ENCODE peak calls at places on chromosomes 6 and 20, in nine cellular contexts. O, W, T, F, M, X, H, J and U are unnamed samples.

GRCh38 chr20:20632644-20633043 is 79.8 kb downstream of the RALGAPA2 start:
- DNase-seq in O (no peak), W (no peak), T (no peak), F (no peak), M (no peak), X (no peak), H (no peak), J (no peak), U (no peak)

GRCh38 chr6:53483423-53484353 is 61.2 kb downstream of the GCLC start:
- DNase-seq in O (peak), W (no peak), T (no peak), F (peak), M (no peak), X (no peak), H (no peak), J (no peak), U (no peak)

GRCh38 chr6:15065603-15066002 is 180.3 kb upstream of the JARID2 start:
- DNase-seq in O (no peak), W (no peak), T (no peak), F (no peak), M (no peak), X (no peak), H (no peak), J (peak), U (no peak)

GRCh38 chr6:18263561-18264337 is 581 bp downstream of the DEK start:
- DNase-seq in O (peak), W (no peak), T (no peak), F (peak), M (no peak), X (peak), H (peak), J (no peak), U (peak)

GRCh38 chr6:25359891-25360290 is 80.7 kb downstream of the CARMIL1 start:
- DNase-seq in O (no peak), W (no peak), T (no peak), F (no peak), M (no peak), X (no peak), H (peak), J (no peak), U (no peak)

GRCh38 chr6:46730918-46731461 is 4.2 kb downstream of the PLA2G7 start:
- DNase-seq in O (no peak), W (no peak), T (no peak), F (no peak), M (no peak), X (no peak), H (no peak), J (no peak), U (no peak)

GRCh38 chr6:118659513-118660217 is 8.3 kb upstream of the CEP85L start:
- DNase-seq in O (no peak), W (no peak), T (no peak), F (no peak), M (no peak), X (no peak), H (peak), J (no peak), U (no peak)

GRCh38 chr6:46221221-46221793 is 50.5 kb upstream of the ENPP5 start:
- DNase-seq in O (peak), W (peak), T (peak), F (no peak), M (no peak), X (no peak), H (no peak), J (no peak), U (peak)

GRCh38 chr20:62133864-62134263 is 9.3 kb downstream of the PSMA7 start:
- DNase-seq in O (no peak), W (no peak), T (no peak), F (no peak), M (no peak), X (no peak), H (no peak), J (no peak), U (no peak)

GRCh38 chr20:60203451-60203850 is 245.2 kb downstream of the CDH26 start:
- DNase-seq in O (no peak), W (no peak), T (no peak), F (no peak), M (no peak), X (no peak), H (no peak), J (no peak), U (no peak)

GRCh38 chr6:127111526-127111925 is 6.9 kb upstream of the RSPO3 start:
- DNase-seq in O (no peak), W (no peak), T (no peak), F (no peak), M (no peak), X (no peak), H (no peak), J (no peak), U (no peak)

GRCh38 chr6:43856005-43856765 is 86.2 kb downstream of the VEGFA start:
- DNase-seq in O (no peak), W (peak), T (no peak), F (peak), M (no peak), X (peak), H (peak), J (no peak), U (no peak)

GRCh38 chr6:169959129-169960002 is 207.9 kb downstream of the ERMARD start:
- DNase-seq in O (peak), W (no peak), T (peak), F (peak), M (peak), X (no peak), H (peak), J (no peak), U (no peak)

GRCh38 chr20:40938020-40938419 is 90.6 kb upstream of the TOP1 start:
- DNase-seq in O (peak), W (no peak), T (no peak), F (no peak), M (no peak), X (no peak), H (no peak), J (no peak), U (no peak)
- TF ChIP-seq CTCF in O (peak), W (peak), T (no peak), F (peak), M (no peak), X (no peak), H (no peak), J (no peak), U (peak)

DNA sequence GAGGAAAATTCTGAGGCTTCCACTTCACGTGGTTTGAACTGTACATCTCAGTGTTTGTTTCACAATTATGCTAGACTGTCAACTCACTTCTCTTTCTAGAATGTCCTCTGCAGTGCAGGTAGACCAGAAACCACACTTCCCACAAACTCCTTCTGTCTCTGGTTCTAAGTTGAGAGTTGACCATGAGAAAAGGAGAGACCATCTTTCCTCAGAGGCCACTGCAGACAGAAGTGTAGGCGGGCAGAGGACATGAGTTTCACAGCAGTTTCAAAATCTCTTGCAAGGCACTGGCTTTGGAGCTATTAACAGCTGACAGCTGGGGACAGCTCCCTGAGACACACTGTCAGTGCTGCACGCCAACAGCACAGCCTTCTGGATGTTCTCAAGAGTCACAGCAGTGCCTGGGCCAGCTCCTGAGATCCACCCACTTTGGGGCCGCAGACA is 55.4 kb upstream of the MOXD1 start:
- DNase-seq in O (no peak), W (no peak), T (peak), F (peak), M (no peak), X (peak), H (peak), J (no peak), U (peak)
- TF ChIP-seq CTCF in O (no peak), W (peak), T (peak), F (no peak), M (no peak), X (no peak), H (no peak), J (no peak), U (peak)

GRCh38 chr20:50535162-50535561 is 25.0 kb downstream of the PTPN1 start:
- DNase-seq in O (no peak), W (no peak), T (no peak), F (no peak), M (no peak), X (no peak), H (no peak), J (no peak), U (no peak)

GRCh38 chr20:50533061-50533460 is 22.9 kb downstream of the PTPN1 start:
- DNase-seq in O (no peak), W (no peak), T (no peak), F (no peak), M (no peak), X (no peak), H (no peak), J (no peak), U (no peak)

GRCh38 chr20:50536333-50536732 is 26.1 kb downstream of the PTPN1 start:
- DNase-seq in O (no peak), W (no peak), T (no peak), F (no peak), M (no peak), X (no peak), H (no peak), J (no peak), U (no peak)

GRCh38 chr20:50533464-50533863 is 23.3 kb downstream of the PTPN1 start:
- DNase-seq in O (no peak), W (no peak), T (no peak), F (no peak), M (no peak), X (no peak), H (no peak), J (no peak), U (no peak)

DNA sequence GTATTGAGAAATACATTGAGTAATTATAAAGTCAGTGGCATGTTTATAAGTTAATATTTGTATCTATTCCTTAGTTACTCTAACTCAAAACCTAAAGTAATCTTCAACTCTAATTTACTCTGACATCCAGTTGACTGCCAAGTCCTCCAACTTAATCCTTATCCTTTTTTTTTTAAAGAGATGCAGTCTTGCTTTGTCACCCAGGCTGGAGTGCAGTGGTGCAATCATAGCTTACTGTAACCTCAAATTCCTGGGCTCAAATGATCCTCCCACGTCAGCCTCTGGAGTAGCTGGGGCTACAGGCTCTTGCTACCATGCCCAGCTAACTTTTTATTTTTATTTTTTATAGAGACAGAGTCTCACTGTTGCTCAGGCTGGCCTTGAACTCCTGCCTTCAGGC is 24.4 kb downstream of the PTPN1 start:
- DNase-seq in O (no peak), W (peak), T (no peak), F (no peak), M (no peak), X (no peak), H (no peak), J (peak), U (no peak)
- TF ChIP-seq CTCF in O (no peak), W (no peak), T (no peak), F (no peak), M (no peak), X (no peak), H (no peak), J (no peak), U (no peak)

DNA sequence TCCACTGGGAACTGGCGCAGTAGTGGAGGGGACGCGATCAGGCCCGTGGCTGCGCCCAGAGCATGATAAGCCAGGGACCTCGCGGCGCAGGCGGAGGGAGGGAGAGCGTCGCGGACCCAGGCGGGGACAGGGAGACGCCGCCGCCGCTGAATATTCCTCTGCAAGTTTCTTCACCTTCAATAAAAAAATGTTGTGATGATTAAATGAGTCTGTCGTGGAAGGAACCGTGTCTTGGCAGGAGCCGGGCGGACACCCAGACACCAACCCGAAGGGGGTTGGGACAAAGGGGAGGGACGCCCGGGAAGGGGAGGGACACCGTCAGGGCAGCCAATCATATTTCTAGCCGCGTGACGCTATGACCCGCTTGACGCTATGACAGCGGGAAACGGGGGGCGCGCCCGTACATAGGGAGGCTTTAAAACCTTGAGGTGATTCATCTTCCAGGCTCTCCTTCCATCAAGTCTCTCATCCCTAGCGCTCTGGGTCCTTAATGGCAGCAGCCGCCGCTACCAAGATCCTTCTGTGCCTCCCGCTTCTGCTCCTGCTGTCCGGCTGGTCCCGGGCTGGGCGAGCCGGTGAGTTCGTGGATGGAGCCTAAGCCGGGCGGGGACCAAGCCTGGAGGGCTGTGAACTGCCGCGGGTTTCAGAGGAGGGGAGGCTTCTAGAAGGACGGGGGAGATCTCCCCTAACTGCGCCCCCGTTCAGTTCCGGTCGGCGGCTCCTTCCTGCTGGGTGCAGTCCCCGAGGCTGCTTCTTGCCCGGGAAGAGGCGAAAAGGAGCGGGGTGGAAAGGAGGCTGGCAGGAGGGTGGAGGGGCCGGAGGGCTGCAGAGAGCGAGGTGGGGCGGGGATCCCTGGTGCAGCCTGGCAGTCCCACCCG is at the start of gene ULBP2:
- DNase-seq in O (peak), W (peak), T (peak), F (peak), M (no peak), X (peak), H (peak), J (peak), U (peak)
- TF ChIP-seq CTCF in O (no peak), W (no peak), T (no peak), F (no peak), M (no peak), X (no peak), H (no peak), J (no peak), U (no peak)